ENCODE peak calls at places on chromosome 17, in eight cellular contexts. E is anterior cingulate cortex; D is CD8-positive, alpha-beta T cell; O is AG08395; F is right cardiac atrium; I is heart left ventricle; S is kidney; C is NCI-H774. P is an unnamed sample.

GRCh38 chr17:1644493-1645206 is 882 bp downstream of the SCARF1 start:
- DNase-seq in O (no peak), I (peak), F (peak), C (no peak), S (no peak), E (no peak), D (no peak), P (no peak)

GRCh38 chr17:77769215-77769614 is 189.3 kb upstream of the TNRC6C start:
- DNase-seq in O (no peak), D (no peak), F (no peak), E (no peak), I (no peak), S (peak), C (peak), P (no peak)

GRCh38 chr17:15157051-15157450 is 108.1 kb downstream of the PMP22 start:
- DNase-seq in D (no peak), I (no peak), C (no peak), F (no peak), S (no peak), E (no peak), O (peak), P (peak)

GRCh38 chr17:8997994-8998628 is 23.2 kb upstream of the NTN1 start:
- DNase-seq in E (no peak), C (peak), D (peak), O (peak), S (no peak), F (peak), I (peak), P (peak)

GRCh38 chr17:7119314-7119713 is 4.7 kb upstream of the ASGR2 start:
- DNase-seq in D (no peak), I (peak), S (peak), F (no peak), O (no peak), C (no peak), E (no peak), P (no peak)

GRCh38 chr17:43734376-43734775 is 24.2 kb downstream of the SOST start:
- DNase-seq in D (no peak), C (no peak), O (peak), S (peak), I (no peak), E (no peak), F (no peak), P (no peak)

GRCh38 chr17:39169518-39169917 is 3.6 kb upstream of the ARL5C start:
- DNase-seq in I (no peak), F (no peak), E (no peak), S (no peak), D (no peak), O (no peak), C (no peak), P (no peak)

GRCh38 chr17:57422574-57423164 is 166.3 kb downstream of the MSI2 start:
- DNase-seq in I (no peak), D (no peak), E (no peak), S (no peak), C (no peak), F (no peak), O (peak), P (no peak)

GRCh38 chr17:17873450-17873991 is 36.7 kb upstream of the SREBF1 start:
- DNase-seq in S (no peak), F (peak), C (no peak), E (no peak), I (no peak), D (no peak), O (no peak), P (no peak)

GRCh38 chr17:80941743-80942211 is 49.9 kb upstream of the CHMP6 start:
- DNase-seq in D (no peak), E (no peak), O (peak), C (no peak), F (peak), S (peak), I (peak), P (no peak)

P was measured in mesendoderm.